ENCODE peak calls at places on chromosomes 4 and X, in four cellular contexts. S is HepG2, N is GM12878, T is WTC11. Y is an unnamed sample.

GRCh38 chr4:3830774-3831528 is 64.8 kb downstream of the ADRA2C start:
- DNase-seq in N (no peak), S (peak; percentile 91), T (no peak), Y (peak; percentile 50)

GRCh38 chr4:573122-573892 is 2.8 kb downstream of the TMEM271 start:
- DNase-seq in T (no peak), N (no peak), S (no peak), Y (no peak)

GRCh38 chr4:185559913-185560281 is 24.6 kb upstream of the PDLIM3 start:
- DNase-seq in T (peak; percentile 14), S (peak; percentile 61), N (no peak), Y (no peak)

GRCh38 chrX:99461223-99461622 is 948.9 kb downstream of the PCDH19 start:
- DNase-seq in S (no peak), T (no peak), N (no peak), Y (no peak)

GRCh38 chr4:138320030-138320429 is 77.9 kb upstream of the SLC7A11 start:
- DNase-seq in T (no peak), S (no peak), N (no peak), Y (no peak)

GRCh38 chr4:7206856-7207567 is 14.7 kb downstream of the SORCS2 start:
- DNase-seq in T (peak; percentile 49), S (no peak), N (no peak), Y (peak; percentile 60)

GRCh38 chrX:24902808-24903207 is 113.0 kb downstream of the ARX start:
- DNase-seq in S (no peak), N (no peak), T (no peak), Y (no peak)

GRCh38 chr4:945274-946102 is 13.2 kb downstream of the TMEM175 start:
- DNase-seq in S (peak; percentile 39), N (no peak), T (no peak), Y (no peak)

GRCh38 chr4:104294811-104295210 is 199.9 kb downstream of the CXXC4 start:
- DNase-seq in N (no peak), T (no peak), S (no peak), Y (no peak)

GRCh38 chr4:166165829-166166420 is 292.9 kb downstream of the TLL1 start:
- DNase-seq in S (peak; percentile 73), T (no peak), N (peak; percentile 36), Y (peak; percentile 39)

GRCh38 chr4:173046818-173047217 is 121.8 kb upstream of the GALNT7 start:
- DNase-seq in S (no peak), T (no peak), N (no peak), Y (no peak)

GRCh38 chrX:2892816-2893215 is 36.3 kb downstream of the ARSD start:
- DNase-seq in N (no peak), S (no peak), T (no peak), Y (no peak)

DNA sequence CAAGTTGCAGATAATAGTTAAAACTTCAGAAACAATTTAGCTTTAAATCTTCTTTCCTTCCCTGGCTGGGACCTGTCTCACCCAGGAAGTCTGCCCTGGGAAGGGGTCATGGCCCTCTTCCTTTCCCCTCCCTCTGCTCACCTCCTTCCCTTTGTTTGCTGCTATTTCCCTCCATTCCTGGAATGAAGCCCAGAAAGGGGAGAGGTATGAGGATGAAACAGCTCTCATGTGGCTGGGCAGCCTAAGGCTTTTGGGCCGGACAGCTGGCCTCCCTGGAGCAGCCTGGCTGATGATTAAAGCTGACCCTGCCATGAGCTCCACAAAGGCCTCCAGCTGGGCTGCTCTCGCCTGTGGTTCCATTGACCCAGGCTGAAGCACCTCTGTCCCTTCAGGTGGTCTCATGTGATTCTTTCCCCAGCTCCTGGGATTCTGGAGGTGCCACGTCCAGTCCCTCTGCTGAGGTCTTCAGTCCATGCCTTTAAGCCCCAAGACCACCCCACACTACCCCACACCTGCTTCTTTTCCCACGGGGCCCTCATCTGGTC is 202.1 kb downstream of the PTTG2 start:
- DNase-seq in N (no peak), T (no peak), S (peak; percentile 96), Y (no peak)
- TF ChIP-seq CREM in N (no peak), T (no peak), S (no peak), Y (no peak)

DNA sequence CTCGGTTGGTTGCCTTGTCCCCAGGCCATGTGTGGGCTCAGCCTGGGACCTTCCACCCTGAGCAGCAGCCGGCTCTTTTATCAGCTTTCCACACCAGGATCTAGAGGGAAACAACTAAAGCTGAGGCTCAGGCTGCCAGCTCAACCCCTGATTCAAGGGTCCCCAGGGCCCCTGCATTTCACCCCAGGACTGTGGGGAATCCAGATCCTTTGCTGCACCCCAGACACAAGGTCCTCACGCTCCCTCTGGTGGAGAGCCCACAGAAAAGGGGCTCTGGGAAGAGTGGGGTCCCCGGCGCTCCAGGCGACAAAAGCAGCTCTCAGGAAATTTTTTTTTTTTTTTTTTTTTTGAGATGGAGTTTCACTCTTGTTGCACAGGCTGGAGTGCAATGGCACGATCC is 64.3 kb downstream of the ZFYVE28 start:
- DNase-seq in T (peak; percentile 50), S (no peak), N (no peak), Y (peak; percentile 46)
- TF ChIP-seq CREM in T (no peak), S (no peak), N (no peak), Y (no peak)

DNA sequence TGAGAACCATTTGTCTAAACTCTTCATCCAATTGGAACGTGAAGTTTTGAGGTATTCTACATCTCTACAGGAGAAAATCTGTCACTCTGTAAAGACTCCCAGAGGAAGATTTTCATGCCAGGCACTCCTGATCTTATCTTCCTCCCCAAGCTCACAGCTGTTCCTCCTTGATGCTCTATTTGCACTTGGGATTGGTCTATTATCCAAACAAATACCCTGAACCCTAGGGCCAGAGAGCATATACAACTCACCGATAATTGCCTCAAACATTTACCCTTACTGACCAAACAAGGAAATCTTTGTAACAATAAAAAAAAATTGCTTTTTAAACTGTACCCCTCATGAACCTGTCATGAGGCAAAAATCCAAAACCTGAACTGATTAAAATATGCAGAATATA is 372.7 kb downstream of the SH2D1A start:
- DNase-seq in N (no peak), T (no peak), S (peak; percentile 31), Y (no peak)
- TF ChIP-seq CREM in N (no peak), T (no peak), S (no peak), Y (no peak)

DNA sequence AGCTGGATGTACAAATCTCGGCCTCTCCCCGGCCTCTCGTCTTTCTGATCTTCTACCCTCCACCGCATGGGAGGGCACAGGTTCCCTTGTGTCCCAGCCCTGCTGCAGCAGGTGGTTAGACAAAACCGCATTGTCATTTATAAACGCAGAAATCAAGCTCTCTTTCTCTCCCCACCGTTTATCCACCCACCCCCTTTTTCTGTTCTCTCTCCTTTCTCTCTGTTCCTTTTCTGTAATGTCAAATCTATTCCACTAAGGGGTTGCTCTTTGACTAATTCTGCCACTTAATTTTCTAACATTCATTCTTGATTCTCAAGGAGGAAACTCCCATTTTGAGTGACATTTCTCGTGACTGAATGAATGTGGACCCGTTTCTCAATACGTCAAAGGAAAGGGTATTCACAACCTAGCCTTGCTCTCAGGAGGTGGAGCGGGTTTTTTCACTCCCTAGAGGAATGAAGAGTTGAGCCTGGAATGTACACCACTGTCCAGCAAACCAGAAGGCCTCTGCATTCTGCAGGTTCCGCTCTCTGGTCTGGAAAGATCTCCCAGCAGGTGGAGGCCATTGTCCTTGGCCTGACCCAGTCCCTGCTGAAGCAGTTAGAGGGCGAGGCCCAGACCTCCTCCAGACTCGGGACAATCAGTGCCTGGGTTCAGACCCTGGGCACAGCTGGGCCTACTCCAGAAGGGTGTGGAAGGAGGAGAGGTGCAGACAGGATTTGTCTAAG is 70.9 kb upstream of the ENPP6 start:
- DNase-seq in T (no peak), S (no peak), N (peak; percentile 91), Y (no peak)
- TF ChIP-seq CREM in T (no peak), S (no peak), N (peak; percentile 89), Y (no peak)

DNA sequence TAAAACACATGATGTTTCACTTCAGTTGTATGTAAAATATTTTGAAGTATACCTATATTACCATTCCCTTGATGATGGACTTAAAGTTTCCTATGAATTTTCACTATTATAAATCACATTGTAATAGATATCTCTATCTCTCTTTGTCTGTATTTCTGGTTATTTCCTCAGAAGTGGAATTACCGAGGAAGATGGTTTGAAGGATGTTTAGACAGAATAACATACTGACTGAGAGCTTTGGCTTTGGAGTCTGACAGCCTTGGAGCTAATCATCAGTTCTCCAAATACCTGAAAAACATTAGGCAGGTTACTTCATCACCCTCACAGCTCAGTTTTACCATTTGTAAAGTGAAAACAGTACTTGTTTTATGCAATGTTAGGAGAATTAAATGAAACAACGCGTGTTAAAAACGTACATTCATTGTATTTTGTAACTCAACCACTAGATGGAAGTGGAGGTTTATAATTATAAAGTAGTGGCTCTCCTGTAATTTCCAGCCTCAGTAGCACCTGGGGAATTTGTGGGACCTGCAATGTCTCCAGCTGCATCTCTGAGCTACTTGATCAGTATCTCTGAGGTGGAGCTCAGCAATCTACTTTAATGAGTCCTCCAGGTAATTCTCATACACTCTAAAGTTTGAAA is 14.3 kb downstream of the JCHAIN start:
- DNase-seq in T (no peak), S (peak; percentile 27), N (no peak), Y (no peak)
- TF ChIP-seq CREM in T (no peak), S (no peak), N (no peak), Y (no peak)